ENCODE peak calls at places on chromosomes 1 and 21, in five cellular contexts. One of them, this sample, is unnamed.
A peak's percentile ranks its signal among the peaks of the same experiment; 100 is the strongest.

GRCh38 chr1:39574646-39575045 is 1.9 kb downstream of the PABPC4 start:
- DNase-seq in heart right ventricle: no peak
- DNase-seq in HFF-Myc: no peak
- DNase-seq in tibial nerve: no peak
- DNase-seq in AG10803: no peak
- DNase-seq in this sample: no peak

GRCh38 chr1:30111431-30111830 is 612.0 kb downstream of the MATN1 start:
- DNase-seq in heart right ventricle: peak; percentile 50
- DNase-seq in HFF-Myc: no peak
- DNase-seq in tibial nerve: peak; percentile 27
- DNase-seq in AG10803: peak; percentile 29
- DNase-seq in this sample: peak; percentile 49

GRCh38 chr1:50531027-50531426 is 107.8 kb upstream of the DMRTA2 start:
- DNase-seq in heart right ventricle: no peak
- DNase-seq in HFF-Myc: no peak
- DNase-seq in tibial nerve: no peak
- DNase-seq in AG10803: peak; percentile 16
- DNase-seq in this sample: peak; percentile 43

GRCh38 chr1:192603218-192603787 is 27.7 kb downstream of the RGS1 start:
- DNase-seq in heart right ventricle: no peak
- DNase-seq in HFF-Myc: no peak
- DNase-seq in tibial nerve: no peak
- DNase-seq in AG10803: no peak
- DNase-seq in this sample: no peak

GRCh38 chr1:157085416-157085815 is 14.2 kb downstream of the ETV3L start:
- DNase-seq in heart right ventricle: no peak
- DNase-seq in HFF-Myc: no peak
- DNase-seq in tibial nerve: no peak
- DNase-seq in AG10803: peak; percentile 62
- DNase-seq in this sample: peak; percentile 13

GRCh38 chr1:27451346-27451745 is 38.6 kb downstream of the WASF2 start:
- DNase-seq in heart right ventricle: no peak
- DNase-seq in HFF-Myc: no peak
- DNase-seq in tibial nerve: no peak
- DNase-seq in AG10803: no peak
- DNase-seq in this sample: no peak

GRCh38 chr1:24558902-24559791 is 3.3 kb downstream of the NCMAP start:
- DNase-seq in heart right ventricle: peak; percentile 29
- DNase-seq in HFF-Myc: peak; percentile 6
- DNase-seq in tibial nerve: peak; percentile 62
- DNase-seq in AG10803: peak; percentile 48
- DNase-seq in this sample: peak; percentile 56

GRCh38 chr1:32172621-32173245 is 6.7 kb upstream of the TXLNA start:
- DNase-seq in heart right ventricle: no peak
- DNase-seq in HFF-Myc: no peak
- DNase-seq in tibial nerve: no peak
- DNase-seq in AG10803: peak; percentile 33
- DNase-seq in this sample: no peak

GRCh38 chr21:29208666-29209059 is 78.2 kb downstream of the MAP3K7CL start:
- DNase-seq in heart right ventricle: no peak
- DNase-seq in HFF-Myc: peak; percentile 71
- DNase-seq in tibial nerve: no peak
- DNase-seq in AG10803: peak; percentile 90
- DNase-seq in this sample: peak; percentile 87

GRCh38 chr1:91325456-91325855 is 79.2 kb downstream of the HFM1 start:
- DNase-seq in heart right ventricle: no peak
- DNase-seq in HFF-Myc: no peak
- DNase-seq in tibial nerve: no peak
- DNase-seq in AG10803: no peak
- DNase-seq in this sample: no peak

GRCh38 chr21:43866233-43866632 is 1.2 kb downstream of the AGPAT3 start:
- DNase-seq in heart right ventricle: peak; percentile 58
- DNase-seq in HFF-Myc: peak; percentile 33
- DNase-seq in tibial nerve: peak; percentile 26
- DNase-seq in AG10803: peak; percentile 60
- DNase-seq in this sample: peak; percentile 65

GRCh38 chr1:92708368-92708950 is 76.4 kb downstream of the EVI5 start:
- DNase-seq in heart right ventricle: no peak
- DNase-seq in HFF-Myc: no peak
- DNase-seq in tibial nerve: no peak
- DNase-seq in AG10803: no peak
- DNase-seq in this sample: peak; percentile 46

GRCh38 chr1:225474986-225475820 is 47.4 kb upstream of the LBR start:
- DNase-seq in heart right ventricle: no peak
- DNase-seq in HFF-Myc: no peak
- DNase-seq in tibial nerve: peak; percentile 29
- DNase-seq in AG10803: peak; percentile 44
- DNase-seq in this sample: peak; percentile 70

GRCh38 chr1:37605806-37606474 is 10.2 kb upstream of the GNL2 start:
- DNase-seq in heart right ventricle: no peak
- DNase-seq in HFF-Myc: no peak
- DNase-seq in tibial nerve: no peak
- DNase-seq in AG10803: peak; percentile 90
- DNase-seq in this sample: peak; percentile 61

GRCh38 chr1:86833461-86834215 is 80.3 kb downstream of the SELENOF start:
- DNase-seq in heart right ventricle: peak; percentile 76
- DNase-seq in HFF-Myc: peak; percentile 79
- DNase-seq in tibial nerve: peak; percentile 86
- DNase-seq in AG10803: peak; percentile 87
- DNase-seq in this sample: peak; percentile 94

GRCh38 chr1:33349081-33349759 is 28.3 kb upstream of the A3GALT2 start:
- DNase-seq in heart right ventricle: no peak
- DNase-seq in HFF-Myc: no peak
- DNase-seq in tibial nerve: no peak
- DNase-seq in AG10803: peak; percentile 27
- DNase-seq in this sample: no peak

GRCh38 chr1:110338200-110339039 is 757 bp upstream of the RBM15 start:
- DNase-seq in heart right ventricle: peak; percentile 99
- DNase-seq in HFF-Myc: peak; percentile 100
- DNase-seq in tibial nerve: peak; percentile 99
- DNase-seq in AG10803: peak; percentile 84
- DNase-seq in this sample: no peak

GRCh38 chr1:206464456-206464964 is 5.8 kb upstream of the IKBKE start:
- DNase-seq in heart right ventricle: no peak
- DNase-seq in HFF-Myc: no peak
- DNase-seq in tibial nerve: peak; percentile 50
- DNase-seq in AG10803: peak; percentile 92
- DNase-seq in this sample: peak; percentile 97

GRCh38 chr1:84386716-84387479 is 11.4 kb upstream of the DNASE2B start:
- DNase-seq in heart right ventricle: no peak
- DNase-seq in HFF-Myc: no peak
- DNase-seq in tibial nerve: no peak
- DNase-seq in AG10803: no peak
- DNase-seq in this sample: no peak

GRCh38 chr1:156608036-156608674 is 6.9 kb upstream of the GPATCH4 start:
- DNase-seq in heart right ventricle: peak; percentile 70
- DNase-seq in HFF-Myc: peak; percentile 51
- DNase-seq in tibial nerve: peak; percentile 76
- DNase-seq in AG10803: peak; percentile 76
- DNase-seq in this sample: peak; percentile 82

GRCh38 chr1:42736152-42736551 is 3.9 kb downstream of the CLDN19 start:
- DNase-seq in heart right ventricle: no peak
- DNase-seq in HFF-Myc: no peak
- DNase-seq in tibial nerve: no peak
- DNase-seq in AG10803: peak; percentile 14
- DNase-seq in this sample: peak; percentile 28

GRCh38 chr1:32241011-32241763 is 5.8 kb upstream of the FAM167B start:
- DNase-seq in heart right ventricle: peak; percentile 51
- DNase-seq in HFF-Myc: no peak
- DNase-seq in tibial nerve: peak; percentile 14
- DNase-seq in AG10803: peak; percentile 54
- DNase-seq in this sample: peak; percentile 68

GRCh38 chr1:162899422-162900168 is 38.6 kb upstream of the CCDC190 start:
- DNase-seq in heart right ventricle: peak; percentile 56
- DNase-seq in HFF-Myc: no peak
- DNase-seq in tibial nerve: no peak
- DNase-seq in AG10803: peak; percentile 59
- DNase-seq in this sample: peak; percentile 93

GRCh38 chr1:151510020-151510405 is 1.2 kb upstream of the CGN start:
- DNase-seq in heart right ventricle: no peak
- DNase-seq in HFF-Myc: no peak
- DNase-seq in tibial nerve: no peak
- DNase-seq in AG10803: no peak
- DNase-seq in this sample: no peak
- H3K4me3 ChIP-seq in heart right ventricle: no peak overlapping the region
- H3K4me3 ChIP-seq in HFF-Myc: no peak overlapping the region
- H3K4me3 ChIP-seq in tibial nerve: no peak overlapping the region
- H3K4me3 ChIP-seq in AG10803: no peak overlapping the region
- H3K4me3 ChIP-seq in this sample: no peak overlapping the region

GRCh38 chr1:1462318-1462966 is 9.1 kb upstream of the ATAD3B start:
- DNase-seq in heart right ventricle: peak; percentile 51
- DNase-seq in HFF-Myc: peak; percentile 68
- DNase-seq in tibial nerve: no peak
- DNase-seq in AG10803: peak; percentile 64
- DNase-seq in this sample: peak; percentile 29
- H3K4me3 ChIP-seq in heart right ventricle: no peak overlapping the region
- H3K4me3 ChIP-seq in HFF-Myc: no peak overlapping the region
- H3K4me3 ChIP-seq in tibial nerve: no peak overlapping the region
- H3K4me3 ChIP-seq in AG10803: no peak overlapping the region
- H3K4me3 ChIP-seq in this sample: no peak overlapping the region

DNA sequence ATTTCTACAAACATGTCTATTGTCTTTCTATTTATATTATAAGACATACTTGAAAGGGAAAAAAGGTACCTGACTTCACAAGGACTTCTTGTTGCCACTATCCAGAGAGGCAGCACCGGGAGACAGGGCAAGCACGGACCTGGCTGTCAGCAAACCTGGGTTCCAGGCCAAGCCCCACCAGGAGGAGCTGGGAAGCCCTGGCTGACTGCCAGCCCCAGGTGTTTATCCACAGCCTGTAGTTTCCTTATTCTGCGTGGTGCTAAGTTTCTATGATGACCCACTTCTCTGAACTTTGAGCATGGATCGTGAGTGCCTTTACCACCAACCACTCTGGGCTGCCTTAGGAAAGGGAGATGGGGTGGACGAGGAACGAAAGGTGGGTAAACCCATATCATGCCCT is 20.5 kb downstream of the TSPAN2 start:
- DNase-seq in heart right ventricle: no peak
- DNase-seq in HFF-Myc: no peak
- DNase-seq in tibial nerve: no peak
- DNase-seq in AG10803: no peak
- DNase-seq in this sample: no peak
- H3K4me3 ChIP-seq in heart right ventricle: no peak overlapping the region
- H3K4me3 ChIP-seq in HFF-Myc: no peak overlapping the region
- H3K4me3 ChIP-seq in tibial nerve: no peak overlapping the region
- H3K4me3 ChIP-seq in AG10803: no peak overlapping the region
- H3K4me3 ChIP-seq in this sample: no peak overlapping the region

DNA sequence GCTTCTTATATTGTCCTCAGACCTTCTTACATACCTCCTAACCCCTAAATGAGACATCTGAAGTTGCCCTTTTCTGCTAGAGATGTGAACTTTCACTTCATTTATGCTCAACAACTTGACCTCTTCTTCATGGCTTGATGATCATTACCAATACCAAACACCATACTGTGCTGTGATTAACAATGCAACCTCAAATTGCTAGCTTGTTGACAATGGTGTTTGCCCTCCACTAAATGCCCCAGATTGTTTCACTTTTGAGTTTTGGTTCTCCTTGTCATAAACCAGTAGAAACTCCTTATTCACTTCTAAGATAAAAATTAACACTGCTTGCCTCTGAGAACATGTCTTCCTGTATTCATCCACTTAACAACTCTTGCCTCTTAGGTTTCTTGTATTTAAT is 5.6 kb downstream of the JAK1 start:
- DNase-seq in heart right ventricle: no peak
- DNase-seq in HFF-Myc: no peak
- DNase-seq in tibial nerve: no peak
- DNase-seq in AG10803: no peak
- DNase-seq in this sample: no peak
- H3K4me3 ChIP-seq in heart right ventricle: no peak overlapping the region
- H3K4me3 ChIP-seq in HFF-Myc: no peak overlapping the region
- H3K4me3 ChIP-seq in tibial nerve: no peak overlapping the region
- H3K4me3 ChIP-seq in AG10803: no peak overlapping the region
- H3K4me3 ChIP-seq in this sample: no peak overlapping the region

This sample was measured in fibroblast of the aortic adventitia.